ENCODE peak calls at places on chromosomes 1 and 21, in ten cellular contexts. I, Y, R, H, B, W, K, E, O and P are unnamed samples.

GRCh38 chr1:182601926-182602325 is 2.3 kb downstream of the RGS16 start:
- DNase-seq in K (no peak), H (peak), W (no peak), R (no peak), O (no peak), E (no peak), Y (no peak), B (no peak), I (no peak), P (no peak)

GRCh38 chr1:15963968-15964648 is 11.8 kb downstream of the ZBTB17 start:
- DNase-seq in I (no peak), Y (no peak), E (no peak), W (no peak), H (no peak), K (no peak), O (no peak), B (no peak), R (no peak), P (no peak)

GRCh38 chr1:63466759-63467158 is 56.3 kb downstream of the ITGB3BP start:
- DNase-seq in O (no peak), W (no peak), E (no peak), B (no peak), Y (no peak), H (no peak), R (no peak), I (no peak), K (no peak), P (no peak)

GRCh38 chr1:179298952-179299351 is 5.4 kb downstream of the SOAT1 start:
- DNase-seq in B (no peak), E (no peak), Y (no peak), W (no peak), K (no peak), H (no peak), R (no peak), I (no peak), O (no peak), P (no peak)

GRCh38 chr1:223543559-223543958 is 121.9 kb downstream of the CAPN8 start:
- DNase-seq in Y (no peak), B (no peak), E (no peak), R (no peak), H (no peak), K (no peak), I (no peak), O (no peak), W (no peak), P (no peak)

GRCh38 chr1:20729990-20730689 is 2.4 kb downstream of the SH2D5 start:
- DNase-seq in O (no peak), E (no peak), H (peak), R (no peak), B (no peak), K (no peak), Y (no peak), W (no peak), I (no peak), P (no peak)

GRCh38 chr21:32021319-32022027 is 148.7 kb downstream of the HUNK start:
- DNase-seq in O (peak), W (peak), B (no peak), Y (peak), I (peak), R (no peak), E (peak), H (peak), K (peak), P (no peak)

GRCh38 chr1:154589780-154590179 is 18.2 kb downstream of the ADAR start:
- DNase-seq in O (no peak), H (no peak), I (no peak), K (no peak), B (no peak), W (no peak), Y (no peak), E (no peak), R (no peak), P (no peak)

GRCh38 chr1:222728746-222729145 is 8.3 kb upstream of the FAM177B start:
- DNase-seq in O (no peak), B (no peak), I (no peak), W (no peak), Y (no peak), E (no peak), H (no peak), K (no peak), R (no peak), P (no peak)

GRCh38 chr1:17304155-17304826 is 3.7 kb upstream of the PADI4 start:
- DNase-seq in Y (no peak), K (no peak), W (no peak), E (no peak), R (peak), B (no peak), H (no peak), O (no peak), I (no peak), P (no peak)

GRCh38 chr1:23651069-23651808 is 40.4 kb upstream of the RPL11 start:
- DNase-seq in B (peak), Y (no peak), O (peak), W (peak), R (peak), K (no peak), H (no peak), I (peak), E (peak), P (no peak)

GRCh38 chr1:199867601-199868000 is 159.9 kb upstream of the NR5A2 start:
- DNase-seq in K (no peak), B (no peak), Y (no peak), E (no peak), W (no peak), H (no peak), I (no peak), R (no peak), O (no peak), P (no peak)

GRCh38 chr1:116514708-116515525 is 55.9 kb downstream of the CD58 start:
- DNase-seq in O (no peak), B (no peak), H (no peak), R (peak), W (no peak), I (no peak), E (no peak), Y (no peak), K (no peak), P (no peak)
- H3K27ac ChIP-seq in O (peak), B (peak), H (no peak), R (peak), W (peak), I (peak), E (no peak), Y (peak), K (no peak), P (peak)

GRCh38 chr1:76303348-76303712 is 228.8 kb downstream of the ST6GALNAC3 start:
- DNase-seq in O (no peak), R (no peak), Y (no peak), K (no peak), W (no peak), E (no peak), B (no peak), H (no peak), I (no peak), P (no peak)

GRCh38 chr1:76300556-76300955 is 226.0 kb downstream of the ST6GALNAC3 start:
- DNase-seq in B (no peak), H (no peak), R (no peak), K (no peak), Y (no peak), I (no peak), E (no peak), O (no peak), W (no peak), P (no peak)

GRCh38 chr1:76299036-76299435 is 224.5 kb downstream of the ST6GALNAC3 start:
- DNase-seq in K (no peak), W (no peak), O (no peak), R (no peak), I (no peak), H (no peak), E (no peak), B (no peak), Y (no peak), P (no peak)

GRCh38 chr1:76298399-76298798 is 223.9 kb downstream of the ST6GALNAC3 start:
- DNase-seq in H (no peak), K (no peak), Y (no peak), E (no peak), R (no peak), O (no peak), W (no peak), B (no peak), I (no peak), P (no peak)

GRCh38 chr1:76302711-76303347 is 228.3 kb downstream of the ST6GALNAC3 start:
- DNase-seq in H (no peak), O (no peak), K (no peak), B (no peak), W (no peak), Y (no peak), E (no peak), I (no peak), R (no peak), P (no peak)
- H3K4me3 ChIP-seq in H (no peak), O (no peak), K (no peak), B (no peak), W (no peak), Y (no peak), E (no peak), I (no peak), R (no peak), P (no peak)

DNA sequence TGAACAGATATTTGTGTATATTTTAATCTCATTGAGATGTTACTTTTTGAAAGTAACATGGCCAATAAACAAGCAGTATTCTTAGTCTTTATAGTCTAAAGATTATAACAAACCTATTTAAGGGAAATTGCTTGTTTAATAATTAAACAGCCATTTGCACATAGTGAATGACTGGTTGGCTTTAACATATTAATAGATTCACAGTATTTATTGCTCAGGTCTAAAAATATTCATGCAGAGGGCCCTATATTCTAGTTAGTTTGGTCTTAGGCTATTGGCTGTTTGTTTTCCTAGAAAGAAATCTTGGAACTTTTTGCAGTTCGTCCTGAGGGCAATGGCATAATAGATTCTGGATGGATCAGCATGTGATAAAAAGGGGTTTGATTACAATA is 34.6 kb downstream of the BACH1 start:
- DNase-seq in K (no peak), H (no peak), I (no peak), O (no peak), E (no peak), Y (no peak), R (no peak), B (no peak), W (no peak), P (no peak)
- H3K27ac ChIP-seq in K (no peak), H (no peak), I (no peak), O (no peak), E (no peak), Y (no peak), R (no peak), B (no peak), W (no peak), P (peak)

DNA sequence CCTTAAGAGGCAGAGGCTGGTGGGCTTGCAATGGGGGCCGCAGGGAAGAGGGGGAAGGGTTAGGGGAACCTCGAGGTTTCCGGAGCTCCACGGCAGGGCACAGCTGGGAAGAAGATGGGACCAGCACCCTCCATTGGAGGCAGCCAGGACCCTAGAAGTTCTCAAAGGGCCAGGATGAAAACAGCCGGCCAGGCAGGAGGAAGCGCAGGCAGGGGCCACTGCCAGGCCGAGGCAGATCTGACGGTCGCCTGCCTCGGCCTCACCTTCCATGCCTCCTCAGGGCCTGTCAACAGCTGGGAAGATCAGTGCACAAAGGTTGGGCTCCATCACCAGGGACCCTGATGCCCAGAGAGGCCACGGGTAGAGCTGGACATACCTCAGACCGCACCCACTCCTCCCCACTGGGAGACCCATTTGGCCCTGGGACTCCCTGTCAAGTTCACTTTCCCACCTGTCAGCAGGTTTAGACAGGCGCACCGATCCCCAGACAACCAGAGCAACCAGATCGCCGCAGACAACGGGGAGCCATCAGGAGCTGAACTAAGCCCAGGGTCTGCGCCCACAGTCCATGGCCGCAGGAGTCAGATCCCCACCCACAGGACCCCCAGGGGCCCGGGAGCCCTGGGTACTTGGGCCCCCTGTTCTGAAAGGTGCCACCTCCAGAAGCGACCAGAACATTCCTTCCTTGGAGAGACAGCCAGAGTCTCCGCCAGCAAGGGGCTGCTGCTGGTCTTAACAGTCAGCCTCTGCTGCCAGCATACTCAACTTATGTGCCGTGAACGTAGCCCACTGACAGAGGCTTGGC is 2.2 kb downstream of the SLC19A1 start:
- DNase-seq in B (no peak), Y (peak), K (no peak), O (no peak), R (peak), E (peak), I (peak), W (no peak), H (no peak), P (peak)
- H3K4me3 ChIP-seq in B (no peak), Y (no peak), K (no peak), O (no peak), R (no peak), E (no peak), I (no peak), W (no peak), H (no peak), P (no peak)

GRCh38 chr1:8382051-8382505 is 64.2 kb downstream of the SLC45A1 start:
- DNase-seq in Y (no peak), R (no peak), B (no peak), E (no peak), I (no peak), H (peak), W (no peak), O (no peak), K (no peak), P (no peak)
- H3K27ac ChIP-seq in Y (no peak), R (peak), B (peak), E (peak), I (peak), H (peak), W (peak), O (peak), K (peak), P (no peak)

GRCh38 chr21:45972716-45973474 is 8.7 kb upstream of the COL6A1 start:
- DNase-seq in W (peak), R (peak), O (peak), Y (no peak), E (peak), H (no peak), I (no peak), K (no peak), B (peak), P (peak)

GRCh38 chr21:45973475-45974072 is 8.0 kb upstream of the COL6A1 start:
- DNase-seq in R (peak), B (peak), E (peak), Y (peak), W (peak), K (peak), O (peak), H (peak), I (peak), P (peak)

GRCh38 chr21:45976666-45977335 is 4.8 kb upstream of the COL6A1 start:
- DNase-seq in Y (no peak), B (no peak), O (no peak), R (no peak), E (no peak), W (peak), H (no peak), K (no peak), I (peak), P (no peak)

GRCh38 chr21:45974073-45975016 is 7.2 kb upstream of the COL6A1 start:
- DNase-seq in W (peak), Y (no peak), I (peak), K (no peak), R (peak), B (no peak), O (peak), E (peak), H (peak), P (peak)

GRCh38 chr21:45975017-45975595 is 6.5 kb upstream of the COL6A1 start:
- DNase-seq in H (no peak), R (peak), I (peak), K (no peak), B (no peak), W (peak), Y (no peak), O (peak), E (peak), P (peak)
- H3K4me3 ChIP-seq in H (no peak), R (peak), I (peak), K (no peak), B (peak), W (peak), Y (no peak), O (no peak), E (no peak), P (no peak)

GRCh38 chr1:221440658-221441057 is 301.2 kb downstream of the DUSP10 start:
- DNase-seq in K (no peak), W (no peak), H (no peak), O (no peak), Y (no peak), E (no peak), I (no peak), R (no peak), B (no peak), P (no peak)
- H3K27ac ChIP-seq in K (no peak), W (no peak), H (no peak), O (no peak), Y (no peak), E (no peak), I (peak), R (peak), B (peak), P (peak)